ENCODE peak calls at places on chromosomes 3 and 15, in four cellular contexts. Q is A549, J is HepG2, H is K562. F is an unnamed sample.

GRCh38 chr3:121942116-121942786 is 48.0 kb downstream of the SLC15A2 start:
- DNase-seq in Q (no peak), J (no peak), H (no peak), F (peak)

GRCh38 chr3:188646592-188646991 is 492.6 kb downstream of the LPP start:
- DNase-seq in Q (no peak), J (no peak), H (no peak), F (peak)

GRCh38 chr3:9682123-9682522 is 21.5 kb upstream of the CPNE9 start:
- DNase-seq in Q (no peak), J (no peak), H (no peak), F (no peak)

GRCh38 chr3:3109407-3110298 is 521 bp downstream of the IL5RA start:
- DNase-seq in Q (no peak), J (no peak), H (no peak), F (no peak)

GRCh38 chr15:38252481-38253311 is at the start of gene SPRED1:
- DNase-seq in Q (no peak), J (peak), H (peak), F (peak)

GRCh38 chr3:38036906-38037305 is 2.1 kb upstream of the DLEC1 start:
- DNase-seq in Q (no peak), J (no peak), H (no peak), F (no peak)

GRCh38 chr3:51945926-51946500 is 3.9 kb downstream of the PARP3 start:
- DNase-seq in Q (no peak), J (no peak), H (no peak), F (no peak)

GRCh38 chr3:43531835-43532234 is 90.0 kb downstream of the ANO10 start:
- DNase-seq in Q (peak), J (peak), H (no peak), F (peak)

GRCh38 chr3:180808823-180809575 is 103.5 kb upstream of the FXR1 start:
- DNase-seq in Q (no peak), J (no peak), H (no peak), F (no peak)

GRCh38 chr3:196502775-196503181 is 790 bp downstream of the RNF168 start:
- DNase-seq in Q (peak), J (peak), H (peak), F (peak)

GRCh38 chr3:170809975-170810357 is 60.0 kb downstream of the RPL22L1 start:
- DNase-seq in Q (no peak), J (no peak), H (no peak), F (peak)

GRCh38 chr15:50450678-50451077 is 26.5 kb downstream of the USP8 start:
- DNase-seq in Q (no peak), J (no peak), H (no peak), F (no peak)

GRCh38 chr15:41878355-41878699 is 15.5 kb downstream of the SPTBN5 start:
- DNase-seq in Q (no peak), J (no peak), H (no peak), F (no peak)

GRCh38 chr3:42635111-42635510 is 18.4 kb upstream of the ZBTB47 start:
- DNase-seq in Q (no peak), J (no peak), H (peak), F (peak)

GRCh38 chr15:72968531-72968922 is 83.7 kb upstream of the NEO1 start:
- DNase-seq in Q (no peak), J (no peak), H (no peak), F (no peak)

GRCh38 chr15:79682851-79683288 is 213.9 kb downstream of the MTHFS start:
- DNase-seq in Q (peak), J (no peak), H (no peak), F (peak)

GRCh38 chr3:189773056-189773455 is 141.9 kb downstream of the TP63 start:
- DNase-seq in Q (no peak), J (no peak), H (no peak), F (peak)

GRCh38 chr3:133413166-133414020 is 13.5 kb downstream of the BFSP2 start:
- DNase-seq in Q (no peak), J (no peak), H (no peak), F (peak)

GRCh38 chr15:62035256-62035908 is 24.9 kb downstream of the VPS13C start:
- DNase-seq in Q (no peak), J (no peak), H (no peak), F (peak)

GRCh38 chr15:76057332-76058000 is 2.3 kb upstream of the TMEM266 start:
- DNase-seq in Q (peak), J (peak), H (peak), F (peak)

GRCh38 chr3:51836606-51837005 is 24.8 kb upstream of the IQCF2 start:
- DNase-seq in Q (no peak), J (no peak), H (no peak), F (no peak)

GRCh38 chr15:59388670-59389069 is 16.0 kb upstream of the MYO1E start:
- DNase-seq in Q (peak), J (no peak), H (no peak), F (peak)

GRCh38 chr3:195916991-195917390 is 8.6 kb upstream of the TNK2 start:
- DNase-seq in Q (no peak), J (no peak), H (no peak), F (no peak)

GRCh38 chr3:125403789-125404188 is 28.7 kb upstream of the ZNF148 start:
- DNase-seq in Q (no peak), J (no peak), H (no peak), F (peak)

GRCh38 chr3:135172191-135172869 is 377.3 kb downstream of the EPHB1 start:
- DNase-seq in Q (no peak), J (no peak), H (no peak), F (no peak)

GRCh38 chr15:56126409-56126808 is 117.3 kb downstream of the RFX7 start:
- DNase-seq in Q (no peak), J (no peak), H (no peak), F (no peak)

GRCh38 chr3:128556949-128557348 is 63.9 kb upstream of the GATA2 start:
- DNase-seq in Q (no peak), J (no peak), H (no peak), F (no peak)

GRCh38 chr15:62912808-62913207 is 129.7 kb upstream of the TPM1 start:
- DNase-seq in Q (peak), J (no peak), H (no peak), F (no peak)

GRCh38 chr3:161560006-161560637 is 63.5 kb downstream of the OTOL1 start:
- DNase-seq in Q (peak), J (peak), H (peak), F (peak)

GRCh38 chr3:141410408-141410807 is 42.1 kb downstream of the ZBTB38 start:
- DNase-seq in Q (no peak), J (no peak), H (no peak), F (peak)

GRCh38 chr3:18344306-18345014 is 80.7 kb downstream of the SATB1 start:
- DNase-seq in Q (no peak), J (no peak), H (no peak), F (no peak)

GRCh38 chr3:179801263-179801662 is 148.4 kb downstream of the USP13 start:
- DNase-seq in Q (no peak), J (peak), H (no peak), F (peak)

GRCh38 chr3:179801831-179802230 is 149.0 kb downstream of the USP13 start:
- DNase-seq in Q (no peak), J (no peak), H (no peak), F (peak)

GRCh38 chr3:179796421-179796820 is 143.6 kb downstream of the USP13 start:
- DNase-seq in Q (no peak), J (no peak), H (no peak), F (no peak)

GRCh38 chr3:179794355-179794754 is 141.5 kb downstream of the USP13 start:
- DNase-seq in Q (no peak), J (no peak), H (no peak), F (no peak)

GRCh38 chr3:179797192-179797591 is 144.4 kb downstream of the USP13 start:
- DNase-seq in Q (no peak), J (no peak), H (no peak), F (no peak)
- TF ChIP-seq MAZ in Q (no peak), J (no peak), H (no peak), F (no peak)

GRCh38 chr3:33954956-33955355 is 156.5 kb downstream of the PDCD6IP start:
- DNase-seq in Q (no peak), J (peak), H (peak), F (no peak)
- TF ChIP-seq MAZ in Q (no peak), J (no peak), H (no peak), F (no peak)

DNA sequence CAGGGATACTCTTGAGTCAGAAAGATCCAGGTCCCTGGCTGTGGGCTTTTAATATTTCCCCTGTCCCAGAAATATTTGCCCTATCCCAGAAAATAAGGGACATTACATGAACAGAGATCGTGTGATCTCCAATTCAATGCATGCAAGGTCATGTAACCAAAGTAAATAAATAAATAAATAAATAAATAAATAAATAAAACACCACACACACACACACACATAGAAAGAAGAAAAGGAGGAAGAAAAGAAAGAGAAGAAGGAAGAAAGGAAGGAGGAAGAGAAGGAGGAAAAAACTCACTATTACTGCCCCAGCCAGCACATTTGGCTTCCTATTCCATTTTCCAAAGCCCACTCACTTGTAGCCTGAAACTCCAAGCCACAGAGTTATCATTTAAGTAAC is 117.9 kb upstream of the CFAP20DC start:
- DNase-seq in Q (no peak), J (no peak), H (no peak), F (no peak)
- TF ChIP-seq MAZ in Q (no peak), J (no peak), H (no peak), F (no peak)

GRCh38 chr3:62607287-62608029 is 234.1 kb upstream of the FEZF2 start:
- DNase-seq in Q (no peak), J (no peak), H (no peak), F (peak)
- TF ChIP-seq MAZ in Q (no peak), J (no peak), H (no peak), F (no peak)

GRCh38 chr3:150743508-150743907 is 19.5 kb downstream of the SIAH2 start:
- DNase-seq in Q (no peak), J (no peak), H (no peak), F (peak)
- TF ChIP-seq MAZ in Q (no peak), J (no peak), H (no peak), F (no peak)

DNA sequence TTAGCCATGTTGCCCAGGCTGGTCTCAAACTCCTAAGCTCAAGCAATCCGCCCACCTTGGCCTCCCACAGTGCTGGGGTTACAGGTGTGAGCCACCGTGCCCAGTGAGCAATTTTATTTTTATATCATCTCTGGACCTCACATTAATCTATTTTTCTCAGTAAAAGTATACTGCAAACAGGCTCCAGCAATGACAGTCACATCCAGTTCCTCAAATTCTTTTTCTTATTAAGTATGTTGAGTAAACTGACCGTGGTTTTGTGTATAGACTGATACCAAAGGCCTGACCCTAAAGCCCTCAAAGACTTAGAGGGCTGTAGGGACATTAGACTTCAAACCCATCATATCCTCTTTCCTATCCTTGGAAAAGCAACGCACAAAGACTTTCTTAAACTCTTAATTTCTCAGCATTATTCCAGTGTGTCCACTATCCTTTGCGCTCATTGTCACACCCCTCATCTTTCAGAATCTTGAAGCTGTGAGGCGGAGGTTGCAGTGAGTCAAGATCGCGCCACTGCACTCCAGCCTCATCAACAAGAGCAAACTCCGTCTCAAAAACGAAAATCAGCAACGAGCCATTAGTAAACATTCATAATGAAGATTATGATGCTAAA is 2.0 kb downstream of the NGLY1 start:
- DNase-seq in Q (no peak), J (no peak), H (no peak), F (no peak)
- TF ChIP-seq MAZ in Q (no peak), J (no peak), H (no peak), F (no peak)

DNA sequence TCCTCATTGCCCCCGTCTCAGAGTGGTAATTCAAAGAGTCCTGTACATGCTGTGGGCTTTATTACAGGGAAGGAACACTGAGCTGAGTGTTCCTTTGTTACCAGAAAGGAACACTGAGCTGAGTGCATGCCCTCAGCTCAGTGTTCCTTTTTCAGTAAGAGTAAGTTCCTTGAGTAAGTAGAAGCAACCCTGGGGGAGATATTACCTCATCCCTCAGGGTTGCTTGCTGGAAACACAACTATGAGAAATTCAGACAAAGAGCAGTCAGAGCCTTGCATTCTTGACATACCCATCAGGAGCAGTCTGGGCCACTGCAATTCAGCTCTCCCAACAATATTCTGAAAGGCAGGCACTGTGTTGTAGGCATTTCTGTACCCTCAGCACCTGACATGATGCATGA is 17.0 kb downstream of the CHRM5 start:
- DNase-seq in Q (no peak), J (no peak), H (no peak), F (peak)
- TF ChIP-seq MAZ in Q (no peak), J (no peak), H (no peak), F (no peak)

GRCh38 chr15:69465253-69465652 is 12.6 kb downstream of the RPLP1 start:
- DNase-seq in Q (no peak), J (no peak), H (no peak), F (no peak)

GRCh38 chr15:69469467-69470191 is 17.0 kb downstream of the RPLP1 start:
- DNase-seq in Q (no peak), J (no peak), H (peak), F (peak)

GRCh38 chr15:69466733-69467132 is 14.1 kb downstream of the RPLP1 start:
- DNase-seq in Q (no peak), J (no peak), H (no peak), F (no peak)

GRCh38 chr15:69467636-69468035 is 15.0 kb downstream of the RPLP1 start:
- DNase-seq in Q (no peak), J (no peak), H (no peak), F (no peak)

GRCh38 chr15:69468241-69469121 is 15.9 kb downstream of the RPLP1 start:
- DNase-seq in Q (no peak), J (no peak), H (peak), F (peak)
- TF ChIP-seq MAZ in Q (no peak), J (no peak), H (no peak), F (no peak)

DNA sequence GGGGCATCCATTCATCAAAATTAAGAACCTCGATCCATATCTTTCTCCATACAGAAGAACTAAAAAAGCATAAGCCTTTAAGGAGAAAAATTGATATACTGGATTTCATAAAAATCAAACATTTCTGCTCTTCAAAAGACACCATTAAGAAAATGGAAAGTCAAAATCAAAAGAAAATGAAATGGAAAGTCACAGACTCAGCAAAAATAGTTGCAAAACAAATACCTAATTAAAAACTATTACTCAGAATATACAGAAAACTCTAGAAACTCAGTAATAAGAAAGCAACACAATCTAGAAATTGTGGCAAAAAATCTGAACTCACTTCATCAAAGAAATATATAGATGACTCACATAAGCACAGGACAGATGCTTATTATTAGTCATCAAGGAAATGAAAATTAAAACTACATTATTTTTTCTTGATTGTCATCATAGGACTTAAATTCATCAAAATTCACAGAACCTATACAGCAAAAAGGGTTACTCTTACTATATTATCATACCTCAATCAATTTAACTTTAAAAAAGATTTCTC is 430.0 kb downstream of the SHQ1 start:
- DNase-seq in Q (no peak), J (no peak), H (no peak), F (peak)
- TF ChIP-seq MAZ in Q (no peak), J (no peak), H (no peak), F (no peak)

F was measured in IMR-90.